ENCODE peak calls at places on chromosomes 5 and 9, in four cellular contexts. W is fibroblast of mammary gland, F is AG04450, O is tibial nerve. H is an unnamed sample.

GRCh38 chr5:74940782-74941363 is 74.7 kb upstream of the FAM169A start:
- DNase-seq in W (no peak), F (no peak), O (no peak), H (no peak)

GRCh38 chr5:17497446-17497845 is 585 bp upstream of the TAF11L2 start:
- DNase-seq in O (no peak), W (no peak), F (no peak), H (no peak)

GRCh38 chr5:143352691-143353090 is 50.8 kb downstream of the NR3C1 start:
- DNase-seq in O (no peak), F (no peak), W (no peak), H (no peak)

GRCh38 chr9:137506702-137507171 is 43.5 kb downstream of the PNPLA7 start:
- DNase-seq in O (no peak), F (no peak), W (peak; percentile 32), H (peak; percentile 94)

GRCh38 chr5:144815131-144815530 is 644.5 kb downstream of the KCTD16 start:
- DNase-seq in F (no peak), W (peak; percentile 3), O (no peak), H (no peak)

GRCh38 chr5:52199833-52200232 is 587.9 kb upstream of the ITGA1 start:
- DNase-seq in F (no peak), O (no peak), W (no peak), H (no peak)

GRCh38 chr9:113471566-113471965 is 8.0 kb downstream of the RGS3 start:
- DNase-seq in F (no peak), O (no peak), W (no peak), H (no peak)

GRCh38 chr9:14670718-14671117 is 22.5 kb downstream of the ZDHHC21 start:
- DNase-seq in O (no peak), F (no peak), W (peak; percentile 54), H (peak; percentile 20)

GRCh38 chr5:20102291-20102690 is 114.3 kb upstream of the CDH18 start:
- DNase-seq in F (no peak), O (no peak), W (no peak), H (no peak)

GRCh38 chr5:61332369-61332745 is 299 bp downstream of the ZSWIM6 start:
- DNase-seq in F (no peak), O (no peak), W (no peak), H (peak; percentile 46)

GRCh38 chr5:8366296-8366695 is 497.3 kb downstream of the MTRR start:
- DNase-seq in W (no peak), O (no peak), F (no peak), H (no peak)

GRCh38 chr9:3498691-3499090 is 27.1 kb downstream of the RFX3 start:
- DNase-seq in O (no peak), W (peak; percentile 24), F (no peak), H (no peak)

GRCh38 chr9:123335227-123335985 is 20.6 kb upstream of the CRB2 start:
- DNase-seq in O (no peak), F (peak; percentile 34), W (peak; percentile 47), H (peak; percentile 86)

GRCh38 chr5:17283121-17283415 is 65.6 kb downstream of the BASP1 start:
- DNase-seq in W (no peak), O (no peak), F (no peak), H (no peak)

GRCh38 chr9:91158946-91159345 is 202.8 kb downstream of the AUH start:
- DNase-seq in F (no peak), O (no peak), W (no peak), H (no peak)

GRCh38 chr5:127068771-127069330 is 4.5 kb downstream of the C5orf63 start:
- DNase-seq in F (no peak), W (peak; percentile 76), O (no peak), H (peak; percentile 55)

GRCh38 chr5:83925321-83925877 is 204.7 kb upstream of the HAPLN1 start:
- DNase-seq in F (peak; percentile 39), W (peak; percentile 27), O (no peak), H (peak; percentile 54)

GRCh38 chr5:125559296-125559695 is 812.9 kb upstream of the ZNF608 start:
- DNase-seq in F (peak; percentile 89), W (peak; percentile 94), O (no peak), H (peak; percentile 93)

GRCh38 chr5:169944922-169945675 is 35.2 kb downstream of the INSYN2B start:
- DNase-seq in W (peak; percentile 33), F (no peak), O (peak; percentile 12), H (peak; percentile 57)

GRCh38 chr9:137504432-137504777 is 45.3 kb upstream of the NSMF start:
- DNase-seq in W (no peak), O (no peak), F (no peak), H (no peak)

GRCh38 chr9:91496351-91496750 is 72.7 kb upstream of the NFIL3 start:
- DNase-seq in O (no peak), F (no peak), W (no peak), H (no peak)

DNA sequence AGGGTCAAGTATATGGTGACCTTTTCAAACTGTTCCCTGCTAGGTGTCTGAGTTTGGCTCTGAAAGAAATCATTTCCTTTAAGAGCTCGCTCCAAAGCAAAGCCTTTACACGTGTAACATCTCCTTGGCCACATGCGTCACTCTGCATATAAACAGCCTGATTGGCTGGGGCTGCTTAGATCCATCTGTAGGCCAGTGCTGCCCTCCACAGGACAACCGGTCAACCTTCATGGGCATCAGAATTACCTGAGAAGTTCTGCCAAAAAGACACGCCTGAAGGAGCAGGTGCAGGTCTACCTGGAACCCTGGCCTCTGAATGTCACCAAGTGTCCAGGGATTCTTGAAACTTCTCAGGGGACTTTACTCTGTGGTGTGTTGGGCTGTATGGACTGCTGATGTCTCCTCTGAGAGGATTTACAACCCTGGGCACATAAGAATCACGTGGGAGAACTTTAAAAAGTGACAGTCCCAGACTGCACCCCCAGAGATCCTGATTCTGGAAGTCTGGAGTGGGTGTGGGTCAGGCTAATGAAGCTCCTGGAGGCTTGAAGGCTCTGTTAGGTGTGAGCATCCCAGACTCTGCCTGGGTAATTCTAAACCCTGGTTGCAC is 497.6 kb downstream of the GADD45G start:
- DNase-seq in O (peak; percentile 74), F (peak; percentile 55), W (peak; percentile 80), H (peak; percentile 7)
- H3K4me3 ChIP-seq in O (no peak overlapping the region), F (no peak overlapping the region), W (no peak overlapping the region), H (no peak overlapping the region)

DNA sequence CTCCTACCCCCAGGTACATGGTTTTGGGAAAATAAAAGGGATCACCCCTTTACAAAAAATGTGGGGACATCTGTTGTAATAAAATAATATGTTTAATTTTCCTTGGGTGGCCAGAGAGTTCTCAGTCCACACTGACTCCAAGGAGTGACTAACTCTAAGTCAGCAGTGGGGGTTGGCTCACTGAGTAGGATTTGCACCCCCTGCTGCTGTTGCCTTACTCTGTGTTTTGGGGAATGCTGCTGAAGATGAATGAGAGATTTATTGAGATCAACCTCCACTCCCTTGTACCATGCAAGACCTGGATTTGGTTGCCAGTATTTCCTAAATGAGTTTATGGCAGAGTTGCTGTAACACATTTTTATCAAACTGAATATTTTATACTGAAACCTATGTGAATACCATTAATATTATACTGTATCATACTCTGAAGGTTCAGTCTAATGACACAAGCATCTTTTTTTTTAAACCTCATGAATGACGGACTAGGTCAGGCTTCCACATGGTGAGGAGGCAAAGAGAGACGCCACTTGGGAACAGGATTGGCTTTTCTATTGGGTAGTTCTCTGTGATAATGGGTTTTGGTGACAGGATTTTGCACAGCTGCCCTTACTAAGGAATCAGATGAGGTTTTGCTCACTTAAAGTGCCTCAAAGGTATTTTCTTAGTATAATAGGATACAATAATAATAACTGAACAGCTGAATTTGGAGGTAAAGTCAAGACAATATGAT is 121.3 kb upstream of the OSMR start:
- DNase-seq in O (no peak), W (peak; percentile 80), F (no peak), H (peak; percentile 64)
- TF ChIP-seq CTCF in O (no peak), W (peak; percentile 35), F (peak; percentile 21), H (peak; percentile 7)

DNA sequence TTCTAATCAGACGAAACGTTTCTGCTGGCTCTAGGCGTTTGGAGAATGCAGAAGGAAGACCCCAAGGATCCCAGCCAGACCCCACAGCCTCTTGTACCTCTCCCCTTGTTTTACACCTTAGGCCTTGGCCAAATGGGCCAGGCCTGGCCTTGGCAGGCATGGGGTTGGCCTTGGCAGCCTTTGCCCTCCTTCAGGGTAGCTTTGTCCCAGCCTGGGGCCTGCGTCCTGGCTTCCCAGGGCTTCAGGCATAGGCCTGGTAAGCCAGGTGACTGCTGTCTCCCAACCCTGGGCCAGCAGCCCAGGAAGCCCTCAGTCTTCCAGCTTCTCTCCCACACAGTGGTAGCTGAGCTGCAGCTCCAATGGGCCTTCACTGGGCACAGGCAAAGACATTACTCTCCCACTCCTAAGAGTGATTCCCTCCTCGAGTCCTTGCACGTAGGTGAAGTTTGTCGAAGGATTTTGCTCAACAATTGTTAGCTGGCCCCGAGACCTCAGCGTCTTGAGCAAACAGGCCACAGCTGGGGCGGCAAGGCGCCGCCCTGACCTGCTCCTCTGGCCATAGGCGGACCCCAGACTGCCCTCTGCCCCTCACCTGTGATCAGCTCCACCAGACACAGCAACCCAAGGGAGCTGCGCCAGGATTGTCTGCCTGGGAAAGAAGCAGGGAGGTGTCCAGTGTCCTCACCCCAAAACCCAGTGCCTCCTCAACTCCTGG is 1.1 kb upstream of the PITX1 start:
- DNase-seq in F (no peak), W (no peak), O (no peak), H (no peak)
- H3K4me3 ChIP-seq in F (peak overlapping the region; percentile 89), W (no peak overlapping the region), O (no peak overlapping the region), H (peak overlapping the region; percentile 12)

GRCh38 chr5:177336112-177336511 is 15.4 kb downstream of the LMAN2 start:
- DNase-seq in F (no peak), W (peak; percentile 25), O (no peak), H (peak; percentile 17)
- TF ChIP-seq CTCF in F (peak; percentile 23), W (peak; percentile 20), O (no peak), H (no peak)

GRCh38 chr5:139524446-139524845 is 36.7 kb upstream of the UBE2D2 start:
- DNase-seq in F (no peak), W (no peak), O (no peak), H (no peak)

GRCh38 chr5:139523635-139524445 is 37.3 kb upstream of the UBE2D2 start:
- DNase-seq in O (no peak), F (no peak), W (no peak), H (no peak)

DNA sequence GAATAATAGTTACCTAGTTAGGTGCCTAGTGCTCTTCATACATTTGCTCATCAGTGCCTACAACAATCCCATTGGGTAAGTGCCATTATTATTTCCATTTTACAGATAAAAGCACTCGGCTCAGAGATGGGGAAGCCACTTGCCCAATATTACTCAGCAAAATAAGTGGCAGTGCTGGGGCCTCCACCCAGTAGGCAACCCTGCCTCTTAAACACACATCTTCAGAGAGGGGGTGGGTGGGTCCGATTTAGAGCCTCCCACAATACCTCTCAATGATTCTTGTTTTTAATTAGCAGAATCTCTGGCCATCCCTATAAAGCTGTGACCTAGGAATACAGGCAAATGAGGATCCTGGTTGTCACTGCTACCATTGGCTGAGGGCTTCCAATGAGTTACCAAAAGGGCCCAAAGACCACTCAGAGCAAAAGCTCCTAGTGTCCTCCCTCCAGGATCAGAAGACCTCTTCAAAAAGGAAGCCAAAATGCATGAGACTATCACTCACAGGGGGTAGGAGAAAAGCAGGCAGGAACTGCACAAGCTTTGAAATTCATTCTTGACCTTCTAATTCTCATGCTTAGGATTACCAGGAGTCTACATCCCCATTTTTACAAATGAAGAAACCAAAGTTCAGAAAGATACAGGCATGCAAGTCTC is 36.1 kb upstream of the UBE2D2 start:
- DNase-seq in F (no peak), O (no peak), W (no peak), H (no peak)
- H3K4me3 ChIP-seq in F (no peak overlapping the region), O (no peak overlapping the region), W (no peak overlapping the region), H (no peak overlapping the region)

GRCh38 chr9:33972698-33973097 is 76.0 kb downstream of the UBAP2 start:
- DNase-seq in F (no peak), W (no peak), O (no peak), H (no peak)
- TF ChIP-seq CTCF in F (no peak), W (no peak), O (no peak), H (no peak)

GRCh38 chr5:4208537-4208936 is 612.9 kb downstream of the IRX1 start:
- DNase-seq in W (no peak), O (no peak), F (no peak), H (no peak)
- H3K4me3 ChIP-seq in W (no peak overlapping the region), O (no peak overlapping the region), F (no peak overlapping the region), H (no peak overlapping the region)

H was measured in foreskin fibroblast.